ENCODE peak calls at places on chromosomes 1 and 21, in four cellular contexts. C is lung microvascular endothelial cell; P is activated CD8-positive, alpha-beta memory T cell treated with anti-CD3 and anti-CD28 coated beads for 24 hours; N is stimulated activated effector memory CD8-positive, alpha-beta T cell treated with anti-CD3 and anti-CD28 coated beads, Interleukin-12 subunit alpha, Interleukin-12 subunit beta, amount 100 ng/mL, for 72 hours. B is an unnamed sample.

GRCh38 chr1:18145851-18146618 is 38.4 kb downstream of the IGSF21 start:
- DNase-seq in C (no peak), P (no peak), N (no peak), B (no peak)

GRCh38 chr1:86201321-86201720 is 44.7 kb upstream of the COL24A1 start:
- DNase-seq in C (no peak), N (no peak), P (no peak), B (no peak)

GRCh38 chr1:167629681-167630567 is at the start of gene RCSD1:
- DNase-seq in N (peak), P (peak), C (peak), B (peak)

GRCh38 chr1:166950156-166950555 is 25.2 kb downstream of the ILDR2 start:
- DNase-seq in P (no peak), N (no peak), C (no peak), B (no peak)

GRCh38 chr1:46613661-46614603 is 2.7 kb downstream of the MOB3C start:
- DNase-seq in N (no peak), C (peak), P (no peak), B (no peak)

GRCh38 chr1:58861510-58861909 is 77.7 kb upstream of the JUN start:
- DNase-seq in N (no peak), C (no peak), P (no peak), B (no peak)

GRCh38 chr1:180912211-180912800 is 391 bp upstream of the KIAA1614 start:
- DNase-seq in P (no peak), N (no peak), C (peak), B (no peak)

GRCh38 chr1:116290085-116290670 is 82.9 kb upstream of the ATP1A1 start:
- DNase-seq in P (no peak), C (no peak), N (peak), B (no peak)

GRCh38 chr1:175072131-175072941 is 4.7 kb downstream of the TNN start:
- DNase-seq in C (peak), P (no peak), N (no peak), B (no peak)

GRCh38 chr21:26844258-26845065 is 747 bp downstream of the ADAMTS1 start:
- DNase-seq in N (no peak), P (peak), C (peak), B (no peak)

GRCh38 chr1:158017800-158018595 is 24.6 kb downstream of the KIRREL1 start:
- DNase-seq in N (no peak), C (no peak), P (no peak), B (no peak)

GRCh38 chr1:44089371-44090070 is 29.1 kb upstream of the KLF17 start:
- DNase-seq in C (peak), N (no peak), P (no peak), B (no peak)

GRCh38 chr1:70992521-70992920 is 55.1 kb downstream of the PTGER3 start:
- DNase-seq in P (no peak), N (no peak), C (no peak), B (no peak)

GRCh38 chr21:45087022-45087823 is 12.8 kb downstream of the ADARB1 start:
- DNase-seq in C (no peak), P (no peak), N (no peak), B (no peak)

GRCh38 chr1:8075511-8076051 is 49.5 kb upstream of the ERRFI1 start:
- DNase-seq in P (no peak), C (no peak), N (no peak), B (no peak)

GRCh38 chr1:206829875-206830274 is 35.5 kb upstream of the IL20 start:
- DNase-seq in P (no peak), C (no peak), N (no peak), B (no peak)

GRCh38 chr1:116855220-116855619 is 54.5 kb upstream of the PTGFRN start:
- DNase-seq in C (no peak), N (no peak), P (no peak), B (no peak)

GRCh38 chr1:111045033-111045722 is 81.5 kb upstream of the LRIF1 start:
- DNase-seq in P (no peak), N (no peak), C (no peak), B (no peak)

GRCh38 chr1:32991819-32992488 is 27.3 kb upstream of the RNF19B start:
- DNase-seq in C (no peak), P (no peak), N (no peak), B (no peak)

GRCh38 chr1:187046293-187046692 is 217.5 kb downstream of the PLA2G4A start:
- DNase-seq in N (no peak), P (no peak), C (no peak), B (no peak)

GRCh38 chr21:40563845-40564717 is 282.9 kb downstream of the DSCAM start:
- DNase-seq in N (no peak), P (no peak), C (no peak), B (no peak)

GRCh38 chr1:168092566-168093355 is 44.0 kb downstream of the GPR161 start:
- DNase-seq in P (no peak), N (no peak), C (peak), B (no peak)

GRCh38 chr21:15003463-15004135 is 61.2 kb downstream of the NRIP1 start:
- DNase-seq in C (no peak), N (no peak), P (no peak), B (no peak)

GRCh38 chr1:185674201-185674600 is 60.0 kb upstream of the HMCN1 start:
- DNase-seq in C (peak), N (no peak), P (no peak), B (no peak)

GRCh38 chr1:61186753-61187152 is 104.4 kb downstream of the NFIA start:
- DNase-seq in C (no peak), N (no peak), P (no peak), B (no peak)

GRCh38 chr1:24992124-24992760 is 62.2 kb upstream of the RUNX3 start:
- DNase-seq in P (peak), C (no peak), N (no peak), B (no peak)